ENCODE peak calls at places on chromosome 11, in seven cellular contexts. D is Peyer's patch, H is transverse colon, G is breast epithelium, W is right cardiac atrium, U is adrenal gland, O is heart left ventricle. Q is an unnamed sample.

GRCh38 chr11:104907521-104908185 is 9.4 kb upstream of the CASP12 start:
- DNase-seq in H (no peak), D (no peak), O (no peak), G (no peak), W (no peak), U (no peak), Q (no peak)

GRCh38 chr11:126146454-126147192 is 64.8 kb downstream of the RPUSD4 start:
- DNase-seq in W (no peak), G (no peak), U (no peak), H (no peak), O (no peak), D (no peak), Q (no peak)

GRCh38 chr11:3615998-3616397 is 25.8 kb downstream of the ART5 start:
- DNase-seq in H (no peak), G (no peak), D (no peak), U (no peak), W (no peak), O (no peak), Q (no peak)

GRCh38 chr11:72349616-72350218 is 84.6 kb downstream of the CLPB start:
- DNase-seq in W (peak; percentile 70), O (peak; percentile 52), U (peak; percentile 78), H (no peak), G (no peak), D (no peak), Q (peak; percentile 20)

GRCh38 chr11:98601181-98601773 is 419.5 kb upstream of the CNTN5 start:
- DNase-seq in U (no peak), G (no peak), D (no peak), W (peak; percentile 49), O (no peak), H (peak; percentile 7), Q (no peak)

GRCh38 chr11:130145975-130146776 is 13.4 kb upstream of the ST14 start:
- DNase-seq in W (no peak), O (peak; percentile 31), H (peak; percentile 88), G (peak; percentile 80), D (no peak), U (peak; percentile 52), Q (no peak)

GRCh38 chr11:17649696-17650600 is 69.4 kb upstream of the MYOD1 start:
- DNase-seq in H (no peak), D (no peak), U (no peak), W (no peak), O (no peak), G (no peak), Q (no peak)

GRCh38 chr11:114273071-114273470 is 23.1 kb upstream of the NNMT start:
- DNase-seq in O (no peak), W (no peak), H (no peak), U (no peak), G (no peak), D (no peak), Q (no peak)

GRCh38 chr11:103202048-103202651 is 92.9 kb downstream of the DYNC2H1 start:
- DNase-seq in O (no peak), D (no peak), W (no peak), G (no peak), H (no peak), U (no peak), Q (no peak)

GRCh38 chr11:100805509-100806199 is 118.6 kb downstream of the ARHGAP42 start:
- DNase-seq in H (no peak), G (no peak), O (no peak), W (no peak), D (no peak), U (peak; percentile 28), Q (no peak)

GRCh38 chr11:106920899-106921504 is 97.3 kb downstream of the GUCY1A2 start:
- DNase-seq in D (no peak), O (peak; percentile 13), U (no peak), G (no peak), W (no peak), H (no peak), Q (no peak)

GRCh38 chr11:106889718-106890117 is 128.6 kb downstream of the GUCY1A2 start:
- DNase-seq in O (no peak), D (no peak), G (no peak), H (no peak), U (no peak), W (no peak), Q (no peak)

GRCh38 chr11:83662494-83662893 is 376.3 kb upstream of the CCDC90B start:
- DNase-seq in U (no peak), D (no peak), H (no peak), W (no peak), G (no peak), O (no peak), Q (no peak)

GRCh38 chr11:107733518-107733917 is 21.7 kb upstream of the SLN start:
- DNase-seq in O (no peak), D (no peak), H (no peak), U (no peak), W (no peak), G (no peak), Q (no peak)

GRCh38 chr11:126080206-126080941 is 17.7 kb upstream of the CDON start:
- DNase-seq in O (no peak), U (no peak), H (no peak), G (peak; percentile 34), D (no peak), W (no peak), Q (no peak)

GRCh38 chr11:24793479-24793878 is 296.6 kb downstream of the LUZP2 start:
- DNase-seq in D (no peak), G (no peak), O (no peak), U (no peak), W (no peak), H (no peak), Q (no peak)

GRCh38 chr11:12922418-12922817 is 86.7 kb upstream of the RASSF10 start:
- DNase-seq in D (no peak), W (no peak), H (no peak), U (no peak), G (no peak), O (no peak), Q (no peak)

GRCh38 chr11:13679768-13680167 is 11.3 kb downstream of the FAR1 start:
- DNase-seq in H (no peak), O (no peak), G (no peak), U (no peak), D (no peak), W (no peak), Q (no peak)

GRCh38 chr11:34926101-34926830 is 9.8 kb downstream of the PDHX start:
- DNase-seq in G (no peak), W (no peak), D (no peak), U (no peak), O (no peak), H (no peak), Q (no peak)

DNA sequence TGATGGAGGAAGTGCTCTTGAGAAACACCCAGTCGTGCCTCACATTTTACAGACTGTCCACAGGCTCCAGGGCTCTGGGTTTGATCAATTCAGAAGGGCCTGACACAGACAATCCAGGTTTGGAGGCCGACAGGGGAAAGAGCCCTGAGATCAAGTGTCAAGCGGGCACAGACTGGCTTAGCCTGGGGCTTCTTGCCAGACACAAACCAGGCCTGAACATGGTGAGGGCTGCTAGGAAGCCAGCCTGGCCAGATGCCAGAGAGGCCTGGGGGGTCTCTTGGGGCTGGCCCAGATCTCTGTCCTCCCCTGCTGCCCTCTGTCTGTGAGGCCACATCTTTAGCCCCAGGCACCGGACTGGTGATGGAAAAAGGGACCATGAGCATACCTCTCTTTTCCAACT is 112.2 kb upstream of the CD82 start:
- DNase-seq in G (no peak), U (no peak), H (no peak), O (peak; percentile 25), W (no peak), D (no peak), Q (no peak)
- H3K4me3 ChIP-seq in G (no peak overlapping the region), U (no peak overlapping the region), H (no peak overlapping the region), O (no peak overlapping the region), W (no peak overlapping the region), D (no peak overlapping the region), Q (no peak overlapping the region)

DNA sequence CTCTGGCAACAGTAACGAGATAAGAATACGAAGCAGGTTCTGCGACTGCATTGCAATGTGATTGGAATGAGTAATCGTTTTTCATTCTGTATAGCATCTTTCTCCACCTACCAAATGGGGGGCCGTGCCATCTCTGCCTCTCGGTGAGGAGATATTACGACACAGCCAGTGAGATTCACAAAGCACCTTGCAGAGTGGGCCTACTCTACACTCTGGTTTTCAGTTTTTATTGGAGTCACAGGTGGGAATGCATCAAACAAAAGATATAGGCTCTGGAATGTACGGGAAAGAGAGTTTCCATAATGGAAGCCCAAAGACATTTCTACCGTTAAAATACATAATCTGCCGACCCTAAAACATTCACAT is 475 bp upstream of the RTN3 start:
- DNase-seq in H (no peak), U (peak; percentile 29), D (no peak), O (peak; percentile 13), G (no peak), W (no peak), Q (peak; percentile 21)
- H3K4me3 ChIP-seq in H (no peak overlapping the region), U (peak overlapping the region; percentile 97), D (peak overlapping the region; percentile 88), O (peak overlapping the region; percentile 91), G (peak overlapping the region; percentile 77), W (peak overlapping the region; percentile 29), Q (peak overlapping the region; percentile 94)

GRCh38 chr11:75308986-75309385 is 42.5 kb downstream of the ARRB1 start:
- DNase-seq in D (no peak), W (no peak), U (no peak), G (no peak), H (no peak), O (no peak), Q (no peak)

GRCh38 chr11:75314771-75315438 is 36.6 kb downstream of the ARRB1 start:
- DNase-seq in W (no peak), H (no peak), O (no peak), D (no peak), U (no peak), G (no peak), Q (no peak)

GRCh38 chr11:75313457-75314272 is 37.8 kb downstream of the ARRB1 start:
- DNase-seq in G (no peak), H (no peak), O (peak; percentile 76), W (peak; percentile 76), D (no peak), U (peak; percentile 32), Q (peak; percentile 74)

GRCh38 chr11:75312346-75312745 is 39.1 kb downstream of the ARRB1 start:
- DNase-seq in G (no peak), W (no peak), O (no peak), U (no peak), H (no peak), D (no peak), Q (no peak)

GRCh38 chr11:75311858-75312288 is 39.6 kb downstream of the ARRB1 start:
- DNase-seq in D (no peak), U (peak; percentile 39), H (peak; percentile 82), O (peak; percentile 90), G (no peak), W (peak; percentile 91), Q (peak; percentile 79)
- H3K4me3 ChIP-seq in D (no peak overlapping the region), U (no peak overlapping the region), H (no peak overlapping the region), O (peak overlapping the region; percentile 57), G (peak overlapping the region; percentile 59), W (peak overlapping the region; percentile 36), Q (no peak overlapping the region)

GRCh38 chr11:71158936-71159335 is 93.4 kb downstream of the SHANK2 start:
- DNase-seq in D (no peak), G (no peak), H (no peak), U (no peak), W (no peak), O (no peak), Q (no peak)

GRCh38 chr11:71164186-71164585 is 88.2 kb downstream of the SHANK2 start:
- DNase-seq in O (no peak), G (no peak), W (no peak), U (no peak), H (no peak), D (no peak), Q (no peak)

GRCh38 chr11:71164621-71165020 is 87.8 kb downstream of the SHANK2 start:
- DNase-seq in O (no peak), W (no peak), H (no peak), D (no peak), U (no peak), G (no peak), Q (no peak)

GRCh38 chr11:71165771-71166170 is 86.6 kb downstream of the SHANK2 start:
- DNase-seq in G (no peak), W (no peak), D (no peak), U (no peak), H (no peak), O (no peak), Q (no peak)

GRCh38 chr11:71163371-71163770 is 89.0 kb downstream of the SHANK2 start:
- DNase-seq in W (no peak), G (no peak), O (no peak), D (no peak), H (no peak), U (no peak), Q (no peak)
- H3K4me3 ChIP-seq in W (no peak overlapping the region), G (no peak overlapping the region), O (no peak overlapping the region), D (no peak overlapping the region), H (no peak overlapping the region), U (no peak overlapping the region), Q (no peak overlapping the region)